ENCODE peak calls at places on chromosomes 12 and 14, in nine cellular contexts. U is cardiac muscle cell, F is RWPE1, T is right lobe of liver, H is adrenal gland, O is cardiac fibroblast, I is A549, R is GM06990, Q is neural crest cell. V is an unnamed sample.

GRCh38 chr12:121325922-121326396 is 26.3 kb downstream of the ANAPC5 start:
- DNase-seq in U (peak), R (no peak), T (no peak), O (peak), H (no peak), I (no peak), Q (no peak), F (no peak), V (no peak)

GRCh38 chr12:104496336-104496735 is 39.6 kb downstream of the CHST11 start:
- DNase-seq in H (no peak), Q (no peak), O (no peak), U (no peak), I (no peak), R (no peak), F (no peak), T (no peak), V (no peak)

GRCh38 chr12:68331500-68331868 is 678 bp downstream of the MDM1 start:
- DNase-seq in U (no peak), F (peak), T (no peak), O (no peak), H (no peak), Q (no peak), I (no peak), R (no peak), V (no peak)

GRCh38 chr12:101074940-101075680 is 134.9 kb downstream of the SLC5A8 start:
- DNase-seq in H (no peak), R (no peak), U (no peak), I (no peak), O (no peak), Q (no peak), F (no peak), T (no peak), V (peak)

GRCh38 chr12:53060721-53061276 is 10.9 kb downstream of the TNS2 start:
- DNase-seq in U (peak), H (peak), F (no peak), Q (no peak), R (no peak), I (no peak), T (peak), O (no peak), V (no peak)

GRCh38 chr12:1328385-1328784 is 266.0 kb downstream of the FBXL14 start:
- DNase-seq in H (peak), Q (no peak), U (no peak), O (no peak), F (no peak), R (no peak), I (no peak), T (no peak), V (no peak)

GRCh38 chr12:11717533-11717961 is 68.1 kb downstream of the ETV6 start:
- DNase-seq in H (no peak), T (no peak), O (no peak), R (no peak), U (no peak), F (no peak), I (no peak), Q (no peak), V (no peak)

GRCh38 chr14:101192661-101193000 is 289.1 kb upstream of the RTL1 start:
- DNase-seq in I (no peak), T (no peak), H (no peak), O (no peak), F (no peak), Q (no peak), R (no peak), U (no peak), V (no peak)

GRCh38 chr14:93231129-93231979 is 24.3 kb downstream of the UBR7 start:
- DNase-seq in U (peak), R (no peak), T (no peak), O (peak), Q (no peak), I (peak), H (peak), F (peak), V (no peak)

GRCh38 chr12:112514926-112515642 is 96.3 kb downstream of the PTPN11 start:
- DNase-seq in I (no peak), T (no peak), R (no peak), F (no peak), U (peak), Q (no peak), O (peak), H (no peak), V (no peak)

GRCh38 chr12:132572801-132573760 is 37.3 kb downstream of the LRCOL1 start:
- DNase-seq in T (no peak), F (no peak), H (no peak), O (no peak), I (no peak), Q (no peak), R (no peak), U (no peak), V (no peak)

GRCh38 chr12:50569876-50570275 is 65.1 kb downstream of the DIP2B start:
- DNase-seq in Q (no peak), T (no peak), F (no peak), I (no peak), H (no peak), O (no peak), U (no peak), R (no peak), V (no peak)

GRCh38 chr14:56666716-56667115 is 87.1 kb downstream of the TMEM260 start:
- DNase-seq in R (no peak), Q (no peak), H (no peak), I (no peak), F (peak), T (no peak), U (peak), O (peak), V (no peak)

GRCh38 chr14:92207928-92208265 is 86.1 kb downstream of the CPSF2 start:
- DNase-seq in Q (no peak), R (no peak), F (no peak), H (no peak), O (no peak), I (no peak), U (no peak), T (no peak), V (no peak)

GRCh38 chr12:127273621-127274020 is 993.3 kb upstream of the TMEM132C start:
- DNase-seq in H (no peak), T (no peak), I (no peak), Q (no peak), O (no peak), R (no peak), U (no peak), F (peak), V (no peak)

GRCh38 chr12:7099290-7099996 is 7.2 kb upstream of the C1R start:
- DNase-seq in F (no peak), H (no peak), T (no peak), I (no peak), U (no peak), O (no peak), Q (no peak), R (no peak), V (no peak)

GRCh38 chr12:19783547-19784444 is 344.5 kb downstream of the AEBP2 start:
- DNase-seq in H (no peak), O (no peak), F (no peak), R (no peak), Q (no peak), U (no peak), I (no peak), T (no peak), V (no peak)

GRCh38 chr12:45785315-45785714 is 55.8 kb downstream of the ARID2 start:
- DNase-seq in F (no peak), O (no peak), H (no peak), I (no peak), R (no peak), U (no peak), Q (no peak), T (no peak), V (no peak)

GRCh38 chr12:76878899-76879709 is at the start of gene CSRP2:
- DNase-seq in Q (peak), U (peak), T (peak), R (peak), F (peak), I (peak), H (peak), O (peak), V (no peak)
- TF ChIP-seq CTCF in Q (peak), U (peak), T (peak), R (no peak), F (peak), I (no peak), H (peak), O (peak), V (no peak)

GRCh38 chr14:35333797-35334743 is 41.9 kb downstream of the PSMA6 start:
- DNase-seq in O (peak), R (no peak), U (no peak), Q (no peak), T (no peak), F (no peak), H (no peak), I (no peak), V (no peak)
- TF ChIP-seq CTCF in O (no peak), R (peak), U (no peak), Q (no peak), T (no peak), F (no peak), H (no peak), I (no peak), V (no peak)

GRCh38 chr14:26395726-26396125 is 202.1 kb downstream of the NOVA1 start:
- DNase-seq in U (no peak), R (no peak), F (no peak), I (no peak), T (no peak), O (no peak), Q (no peak), H (no peak), V (no peak)

GRCh38 chr14:26389646-26390508 is 208.0 kb downstream of the NOVA1 start:
- DNase-seq in R (no peak), T (no peak), Q (no peak), H (no peak), F (no peak), U (peak), O (peak), I (no peak), V (no peak)

GRCh38 chr14:26392498-26392897 is 205.3 kb downstream of the NOVA1 start:
- DNase-seq in U (no peak), R (no peak), I (no peak), O (no peak), T (no peak), H (no peak), F (no peak), Q (no peak), V (no peak)

GRCh38 chr14:26398616-26399015 is 199.2 kb downstream of the NOVA1 start:
- DNase-seq in F (no peak), H (no peak), Q (no peak), I (no peak), T (no peak), U (peak), O (peak), R (no peak), V (no peak)

DNA sequence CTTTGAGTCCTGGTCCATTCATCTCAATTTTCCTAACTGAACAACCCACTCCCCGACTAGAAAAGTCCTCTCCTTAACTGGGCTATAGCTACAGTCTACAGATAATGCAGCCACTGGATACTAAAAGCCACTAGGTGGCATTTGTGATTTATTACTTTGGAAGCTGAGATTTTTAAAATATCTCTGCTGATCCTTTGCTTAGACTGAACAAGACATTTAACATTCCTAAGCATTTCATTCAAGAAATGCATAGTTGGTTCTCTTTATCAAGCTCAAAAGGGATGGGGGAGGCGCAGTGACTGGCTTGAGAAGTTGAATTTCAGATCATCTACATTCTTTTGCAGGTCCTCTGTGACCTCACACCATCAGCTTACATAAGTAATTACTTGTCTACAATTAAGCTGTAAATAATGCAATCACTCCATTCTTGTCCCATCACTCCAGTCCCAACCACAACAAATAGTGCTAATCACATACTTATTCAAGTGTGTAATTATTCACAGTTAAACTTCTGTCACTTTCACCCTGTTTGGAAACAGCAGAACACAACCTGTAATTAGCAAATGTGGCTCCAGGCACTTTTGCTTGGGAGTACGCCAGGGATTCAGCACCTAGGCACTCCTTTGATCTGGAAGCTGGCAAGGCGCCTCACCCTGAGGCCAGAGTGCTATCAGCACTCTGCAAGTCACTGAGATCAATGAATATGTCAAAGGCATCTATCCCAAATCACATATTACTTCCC is 203.5 kb downstream of the NOVA1 start:
- DNase-seq in T (no peak), I (peak), Q (no peak), R (no peak), H (no peak), U (peak), F (no peak), O (peak), V (no peak)
- TF ChIP-seq CTCF in T (peak), I (peak), Q (peak), R (no peak), H (no peak), U (peak), F (no peak), O (peak), V (peak)

GRCh38 chr12:85029456-85029855 is 6.6 kb downstream of the TSPAN19 start:
- DNase-seq in H (no peak), O (peak), T (no peak), Q (no peak), F (peak), R (no peak), I (peak), U (peak), V (no peak)
- TF ChIP-seq CTCF in H (peak), O (peak), T (peak), Q (peak), F (peak), R (peak), I (peak), U (peak), V (peak)

DNA sequence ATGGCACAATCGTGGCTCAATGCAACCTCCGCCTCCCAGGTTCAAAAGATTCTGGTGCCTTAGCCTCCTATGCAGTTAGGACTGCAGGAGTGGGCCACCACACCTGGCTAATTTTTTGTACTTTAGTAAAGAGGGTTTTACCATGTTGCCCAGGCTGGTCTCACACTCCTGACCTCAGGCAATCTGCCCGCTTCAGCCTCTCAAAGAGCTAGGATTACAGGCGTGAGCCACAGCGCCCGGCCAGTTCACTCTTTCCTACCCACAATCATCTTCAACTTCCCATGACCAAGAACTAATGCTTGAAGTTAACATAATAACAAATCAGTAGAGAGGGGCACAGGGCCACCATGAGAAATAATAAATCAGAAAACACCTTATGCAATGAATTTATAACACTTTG is 82.4 kb downstream of the HECTD1 start:
- DNase-seq in O (no peak), Q (no peak), R (no peak), H (no peak), I (no peak), F (no peak), T (no peak), U (no peak), V (no peak)
- TF ChIP-seq CTCF in O (no peak), Q (no peak), R (no peak), H (no peak), I (no peak), F (no peak), T (no peak), U (no peak), V (no peak)

GRCh38 chr12:76008438-76008837 is 23.1 kb downstream of the PHLDA1 start:
- DNase-seq in U (no peak), O (no peak), I (no peak), T (no peak), H (no peak), F (no peak), Q (no peak), R (no peak), V (no peak)
- TF ChIP-seq CTCF in U (no peak), O (no peak), I (no peak), T (no peak), H (no peak), F (no peak), Q (no peak), R (no peak), V (no peak)